ENCODE peak calls at places on chromosomes 3 and 15, in five cellular contexts. P is tibial nerve, H is left ventricle myocardium inferior, K is HFFc6, I is glutamatergic neuron. G is an unnamed sample.

GRCh38 chr15:27545494-27546255 is 553.4 kb downstream of the OCA2 start:
- DNase-seq in P (no peak), H (no peak), K (no peak), I (no peak), G (no peak)

GRCh38 chr15:100520132-100520921 is 8.4 kb downstream of the CERS3 start:
- DNase-seq in P (no peak), H (no peak), K (no peak), I (no peak), G (no peak)

GRCh38 chr3:45503904-45504651 is 90.5 kb upstream of the LIMD1 start:
- DNase-seq in P (no peak), H (no peak), K (no peak), I (no peak), G (no peak)

GRCh38 chr3:132038198-132038825 is 3.5 kb upstream of the CPNE4 start:
- DNase-seq in P (no peak), H (no peak), K (peak; percentile 24), I (no peak), G (no peak)

GRCh38 chr15:101346928-101347327 is 51.9 kb upstream of the SNRPA1 start:
- DNase-seq in P (no peak), H (no peak), K (no peak), I (no peak), G (peak; percentile 0)

GRCh38 chr3:48399387-48400172 is 27.6 kb downstream of the FBXW12 start:
- DNase-seq in P (no peak), H (no peak), K (no peak), I (no peak), G (no peak)

GRCh38 chr15:79673416-79674123 is 223.2 kb downstream of the MTHFS start:
- DNase-seq in P (no peak), H (no peak), K (peak; percentile 74), I (no peak), G (no peak)

GRCh38 chr15:93452537-93453211 is 363.7 kb upstream of the RGMA start:
- DNase-seq in P (peak; percentile 53), H (no peak), K (no peak), I (no peak), G (no peak)

GRCh38 chr3:79019137-79019923 is 748.5 kb downstream of the ROBO1 start:
- DNase-seq in P (peak; percentile 71), H (peak; percentile 77), K (peak; percentile 85), I (peak; percentile 84), G (peak; percentile 55)

GRCh38 chr15:27028836-27029482 is 58.0 kb downstream of the GABRG3 start:
- DNase-seq in P (no peak), H (no peak), K (no peak), I (peak; percentile 38), G (no peak)

GRCh38 chr3:61562042-61562809 is 855 bp downstream of the PTPRG start:
- DNase-seq in P (no peak), H (peak; percentile 31), K (no peak), I (peak; percentile 60), G (no peak)

GRCh38 chr3:17088602-17089313 is 204.0 kb downstream of the PLCL2 start:
- DNase-seq in P (no peak), H (no peak), K (no peak), I (no peak), G (no peak)

GRCh38 chr3:184788751-184789150 is 23.2 kb upstream of the VPS8 start:
- DNase-seq in P (no peak), H (no peak), K (no peak), I (no peak), G (no peak)

GRCh38 chr3:17028363-17028762 is 143.6 kb downstream of the PLCL2 start:
- DNase-seq in P (no peak), H (no peak), K (no peak), I (no peak), G (no peak)

GRCh38 chr3:197083486-197083885 is 53.9 kb upstream of the MELTF start:
- DNase-seq in P (no peak), H (no peak), K (peak; percentile 80), I (no peak), G (no peak)

GRCh38 chr15:74889390-74889881 is 406 bp upstream of the MPI start:
- DNase-seq in P (no peak), H (peak; percentile 57), K (peak; percentile 31), I (peak; percentile 38), G (peak; percentile 55)

GRCh38 chr3:54897028-54897711 is 30.7 kb downstream of the LRTM1 start:
- DNase-seq in P (no peak), H (no peak), K (peak; percentile 57), I (no peak), G (no peak)

GRCh38 chr15:93610944-93611343 is 521.9 kb upstream of the RGMA start:
- DNase-seq in P (no peak), H (no peak), K (no peak), I (no peak), G (no peak)

GRCh38 chr3:46236294-46237054 is 5.8 kb upstream of the CCR3 start:
- DNase-seq in P (no peak), H (no peak), K (no peak), I (no peak), G (no peak)

GRCh38 chr3:58021072-58021959 is 13.1 kb downstream of the FLNB start:
- DNase-seq in P (no peak), H (no peak), K (no peak), I (no peak), G (no peak)

GRCh38 chr3:185630182-185630622 is 44.1 kb downstream of the SENP2 start:
- DNase-seq in P (peak; percentile 74), H (peak; percentile 71), K (peak; percentile 5), I (no peak), G (no peak)

GRCh38 chr3:146664403-146664802 is 59.3 kb upstream of the PLSCR5 start:
- DNase-seq in P (no peak), H (no peak), K (no peak), I (no peak), G (no peak)

GRCh38 chr3:158562674-158563073 is 8.3 kb upstream of the MLF1 start:
- DNase-seq in P (no peak), H (no peak), K (no peak), I (no peak), G (no peak)

GRCh38 chr3:67650084-67650483 is 4.3 kb downstream of the SUCLG2 start:
- DNase-seq in P (no peak), H (no peak), K (no peak), I (no peak), G (no peak)

GRCh38 chr3:129132097-129132866 is 10.7 kb upstream of the RAB43 start:
- DNase-seq in P (no peak), H (no peak), K (no peak), I (no peak), G (no peak)

GRCh38 chr15:63083046-63083445 is 38.6 kb upstream of the LACTB start:
- DNase-seq in P (no peak), H (peak; percentile 36), K (no peak), I (no peak), G (peak; percentile 52)

DNA sequence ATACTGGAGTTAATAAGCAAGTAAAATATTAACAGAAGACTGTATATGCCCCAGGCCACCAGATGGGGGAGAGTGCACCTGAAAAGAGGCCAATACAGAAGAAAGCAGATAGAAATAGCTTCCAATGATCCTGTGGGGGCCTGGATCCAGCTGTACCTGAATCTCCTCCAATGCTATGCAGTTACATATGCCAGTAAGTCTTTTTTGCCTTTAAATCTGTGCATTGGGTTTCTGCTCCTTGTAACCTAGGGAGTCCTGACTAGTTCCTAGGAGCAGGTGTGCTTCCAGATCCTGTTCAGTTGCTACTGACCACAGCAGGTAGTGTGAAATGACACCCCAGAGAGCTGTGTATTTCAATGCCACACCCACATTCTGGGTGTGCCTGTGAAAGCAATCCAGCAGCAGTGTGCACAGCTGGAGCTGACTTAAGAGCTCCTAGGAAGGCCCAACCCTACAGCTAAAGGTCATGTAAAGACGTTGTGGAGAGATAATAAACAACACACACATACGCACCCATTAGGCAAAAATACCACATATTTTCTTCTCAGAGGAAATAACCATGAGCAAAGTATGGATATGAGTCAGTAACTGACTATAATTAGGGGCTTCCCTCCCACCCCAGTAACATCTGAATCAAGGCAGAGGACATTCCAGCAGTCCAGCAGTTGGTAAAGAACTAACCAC is 62.2 kb upstream of the AKAP13 start:
- DNase-seq in P (no peak), H (no peak), K (peak; percentile 91), I (no peak), G (no peak)
- TF ChIP-seq CTCF in P (no peak), H (no peak), K (peak; percentile 65), I (no peak), G (no peak)

DNA sequence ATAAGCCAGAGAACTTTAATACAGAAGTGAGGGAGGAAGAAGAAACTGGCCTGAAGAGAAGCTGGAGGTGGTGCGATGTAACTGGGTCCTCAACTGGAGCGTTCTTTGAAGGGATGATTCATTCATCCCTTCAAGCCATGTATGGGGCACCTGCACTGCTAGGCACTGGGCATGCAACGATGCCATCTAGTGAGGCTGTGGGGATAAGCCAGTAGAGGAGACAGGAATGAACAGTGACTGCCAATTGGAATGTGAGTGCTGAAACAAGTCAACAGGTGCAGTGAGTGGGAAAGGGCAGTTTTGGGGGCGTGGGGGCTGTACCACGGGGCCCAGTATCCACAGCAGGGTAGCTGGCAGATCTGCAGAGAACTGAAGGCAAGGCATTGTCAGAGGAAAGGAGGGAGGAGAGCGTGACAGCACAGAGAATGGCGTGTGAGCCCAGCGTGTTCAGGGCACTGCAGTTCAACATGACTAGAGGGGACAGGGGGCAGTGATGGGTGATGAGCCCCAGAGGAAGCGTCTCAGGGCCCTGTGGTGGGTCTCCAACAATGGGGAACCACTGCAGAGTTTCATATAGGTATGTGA is 3.8 kb upstream of the KIF23 start:
- DNase-seq in P (no peak), H (no peak), K (peak; percentile 40), I (no peak), G (no peak)
- TF ChIP-seq CTCF in P (no peak), H (peak; percentile 34), K (peak; percentile 62), I (no peak), G (no peak)

GRCh38 chr3:70543493-70543892 is 231.1 kb upstream of the MDFIC2 start:
- DNase-seq in P (no peak), H (no peak), K (no peak), I (no peak), G (no peak)

GRCh38 chr3:70539908-70540307 is 227.5 kb upstream of the MDFIC2 start:
- DNase-seq in P (no peak), H (no peak), K (no peak), I (no peak), G (no peak)
- TF ChIP-seq CTCF in P (no peak), H (no peak), K (peak; percentile 58), I (no peak), G (peak; percentile 18)

GRCh38 chr3:21487520-21487919 is 263.5 kb downstream of the ZNF385D start:
- DNase-seq in P (no peak), H (no peak), K (no peak), I (no peak), G (no peak)

GRCh38 chr3:21486381-21486935 is 264.6 kb downstream of the ZNF385D start:
- DNase-seq in P (no peak), H (no peak), K (no peak), I (no peak), G (no peak)

GRCh38 chr3:21484323-21485154 is 266.5 kb downstream of the ZNF385D start:
- DNase-seq in P (peak; percentile 58), H (peak; percentile 18), K (peak; percentile 77), I (peak; percentile 61), G (peak; percentile 60)
- TF ChIP-seq CTCF in P (peak; percentile 26), H (peak; percentile 68), K (peak; percentile 90), I (peak; percentile 48), G (peak; percentile 39)

GRCh38 chr15:56102401-56102800 is 109.0 kb upstream of the NEDD4 start:
- DNase-seq in P (no peak), H (no peak), K (no peak), I (no peak), G (no peak)

GRCh38 chr15:56099311-56099710 is 105.9 kb upstream of the NEDD4 start:
- DNase-seq in P (no peak), H (no peak), K (no peak), I (no peak), G (no peak)

GRCh38 chr15:56095406-56095805 is 102.0 kb upstream of the NEDD4 start:
- DNase-seq in P (no peak), H (no peak), K (no peak), I (no peak), G (no peak)

GRCh38 chr15:56098230-56098899 is 105.0 kb upstream of the NEDD4 start:
- DNase-seq in P (no peak), H (no peak), K (no peak), I (no peak), G (no peak)
- TF ChIP-seq CTCF in P (no peak), H (no peak), K (peak; percentile 53), I (no peak), G (no peak)

G was measured in mesothelial cell of epicardium.